ENCODE peak calls at places on chromosomes 16 and 17, in five cellular contexts. D is neural progenitor cell, P is SK-N-SH, N is PC-3, Q is MM.1S. Z is an unnamed sample.

GRCh38 chr17:20156196-20157077 is 147.3 kb downstream of the SPECC1 start:
- DNase-seq in N (peak; percentile 84), P (peak; percentile 76), Q (peak; percentile 50), D (peak; percentile 80), Z (peak; percentile 47)

GRCh38 chr17:42041619-42042018 is 8.8 kb downstream of the C17orf113 start:
- DNase-seq in N (no peak), Q (no peak), D (no peak), P (no peak), Z (no peak)

GRCh38 chr17:57602896-57603295 is 142.2 kb downstream of the CCDC182 start:
- DNase-seq in P (no peak), N (no peak), D (no peak), Q (no peak), Z (no peak)

GRCh38 chr17:29710891-29711418 is 88.2 kb upstream of the CORO6 start:
- DNase-seq in N (peak; percentile 47), Q (no peak), P (peak; percentile 85), D (no peak), Z (peak; percentile 96)

GRCh38 chr17:33469911-33470310 is 176.8 kb upstream of the ASIC2 start:
- DNase-seq in P (no peak), D (no peak), Q (no peak), N (no peak), Z (peak; percentile 94)

GRCh38 chr17:45092932-45093430 is 31.9 kb downstream of the NMT1 start:
- DNase-seq in Q (no peak), D (no peak), N (peak; percentile 98), P (no peak), Z (peak; percentile 100)

GRCh38 chr17:55298111-55298510 is 33.4 kb downstream of the HLF start:
- DNase-seq in Q (no peak), N (no peak), D (no peak), P (no peak), Z (no peak)

GRCh38 chr17:48484850-48485249 is 46.0 kb downstream of the HOXB1 start:
- DNase-seq in P (no peak), D (no peak), Q (no peak), N (peak; percentile 94), Z (peak; percentile 78)

GRCh38 chr17:27846042-27846655 is 45.8 kb upstream of the NOS2 start:
- DNase-seq in Q (no peak), D (no peak), P (no peak), N (no peak), Z (no peak)

GRCh38 chr17:51630101-51630671 is 369.8 kb downstream of the UTP18 start:
- DNase-seq in N (no peak), Q (no peak), P (no peak), D (no peak), Z (no peak)

GRCh38 chr16:69935740-69936139 is 15.4 kb upstream of the CLEC18A start:
- DNase-seq in Q (no peak), N (no peak), D (no peak), P (no peak), Z (no peak)

GRCh38 chr17:59838196-59838911 is 54.4 kb downstream of the TUBD1 start:
- DNase-seq in N (peak; percentile 54), P (no peak), Q (no peak), D (no peak), Z (peak; percentile 52)
- H3F3A ChIP-seq in N (peaks cover 44% of the 10 kb centered on the region), P (peaks cover 68% of the 10 kb centered on the region), Q (no peaks in the 10 kb centered on the region), D (peaks cover 40% of the 10 kb centered on the region), Z (peaks cover 64% of the 10 kb centered on the region)

GRCh38 chr16:67531247-67531646 is 2.6 kb downstream of the RIPOR1 start:
- DNase-seq in P (no peak), D (no peak), N (no peak), Q (no peak), Z (no peak)

GRCh38 chr16:67529639-67530012 is 997 bp downstream of the RIPOR1 start:
- DNase-seq in Q (peak; percentile 42), N (no peak), D (peak; percentile 51), P (peak; percentile 67), Z (peak; percentile 65)

GRCh38 chr16:67528870-67529638 is 425 bp downstream of the RIPOR1 start:
- DNase-seq in P (peak; percentile 83), N (peak; percentile 33), D (peak; percentile 80), Q (no peak), Z (peak; percentile 86)

GRCh38 chr16:67528222-67528869 is at the start of gene RIPOR1:
- DNase-seq in D (peak; percentile 80), Q (peak; percentile 55), P (peak; percentile 94), N (peak; percentile 28), Z (peak; percentile 72)

GRCh38 chr16:67530013-67530939 is 1.6 kb downstream of the RIPOR1 start:
- DNase-seq in P (peak; percentile 89), Q (peak; percentile 53), N (peak; percentile 32), D (peak; percentile 59), Z (peak; percentile 89)
- H3K9ac ChIP-seq in P (peak overlapping the region; percentile 88), Q (peak overlapping the region; percentile 74), N (peak overlapping the region; percentile 84), D (no peak overlapping the region), Z (peak overlapping the region; percentile 94)

GRCh38 chr17:50051606-50052005 is 4.3 kb upstream of the ITGA3 start:
- DNase-seq in N (peak; percentile 71), Q (no peak), D (no peak), P (no peak), Z (peak; percentile 43)

GRCh38 chr17:50050431-50051032 is 5.4 kb upstream of the ITGA3 start:
- DNase-seq in P (no peak), N (no peak), D (no peak), Q (no peak), Z (no peak)

GRCh38 chr17:50052241-50052788 is 3.6 kb upstream of the ITGA3 start:
- DNase-seq in Q (no peak), P (no peak), N (peak; percentile 74), D (no peak), Z (no peak)

GRCh38 chr17:50049636-50050035 is 6.3 kb upstream of the ITGA3 start:
- DNase-seq in D (no peak), Q (no peak), P (no peak), N (no peak), Z (peak; percentile 35)

GRCh38 chr17:50051082-50051576 is 4.8 kb upstream of the ITGA3 start:
- DNase-seq in N (peak; percentile 100), D (no peak), Q (peak; percentile 15), P (no peak), Z (peak; percentile 86)
- H3F3A ChIP-seq in N (peaks cover 21% of the 10 kb centered on the region), D (peaks cover 17% of the 10 kb centered on the region), Q (peaks cover 16% of the 10 kb centered on the region), P (peaks cover 79% of the 10 kb centered on the region), Z (peaks cover 28% of the 10 kb centered on the region)

GRCh38 chr17:80591788-80592187 is 47.1 kb downstream of the RPTOR start:
- DNase-seq in D (no peak), Q (no peak), N (no peak), P (no peak), Z (no peak)

GRCh38 chr17:80593171-80593570 is 48.5 kb downstream of the RPTOR start:
- DNase-seq in D (no peak), N (no peak), P (no peak), Q (no peak), Z (no peak)

GRCh38 chr17:80596760-80597608 is 52.3 kb downstream of the RPTOR start:
- DNase-seq in P (no peak), D (no peak), Q (no peak), N (peak; percentile 78), Z (peak; percentile 47)

GRCh38 chr17:80592243-80592642 is 47.6 kb downstream of the RPTOR start:
- DNase-seq in P (no peak), N (peak; percentile 45), Q (no peak), D (no peak), Z (no peak)

GRCh38 chr17:80594666-80595269 is 50.1 kb downstream of the RPTOR start:
- DNase-seq in N (no peak), P (no peak), D (no peak), Q (no peak), Z (peak; percentile 33)
- H3K9ac ChIP-seq in N (no peak overlapping the region), P (no peak overlapping the region), D (no peak overlapping the region), Q (no peak overlapping the region), Z (no peak overlapping the region)

GRCh38 chr17:65048441-65048840 is 8.1 kb downstream of the GNA13 start:
- DNase-seq in Q (no peak), N (no peak), D (no peak), P (no peak), Z (no peak)

GRCh38 chr17:65047939-65048338 is 8.6 kb downstream of the GNA13 start:
- DNase-seq in Q (peak; percentile 32), N (no peak), D (no peak), P (no peak), Z (no peak)

GRCh38 chr17:65043802-65044201 is 12.7 kb downstream of the GNA13 start:
- DNase-seq in N (no peak), P (no peak), D (no peak), Q (no peak), Z (no peak)

GRCh38 chr17:65049085-65049756 is 7.3 kb downstream of the GNA13 start:
- DNase-seq in Q (peak; percentile 58), P (no peak), N (no peak), D (no peak), Z (no peak)

GRCh38 chr17:65046236-65046635 is 10.3 kb downstream of the GNA13 start:
- DNase-seq in D (no peak), N (no peak), P (no peak), Q (no peak), Z (no peak)
- H3F3A ChIP-seq in D (no peaks in the 10 kb centered on the region), N (no peaks in the 10 kb centered on the region), P (peaks cover 18% of the 10 kb centered on the region), Q (peaks cover 33% of the 10 kb centered on the region), Z (no peaks in the 10 kb centered on the region)

GRCh38 chr17:50204431-50204830 is 3.0 kb upstream of the COL1A1 start:
- DNase-seq in P (no peak), Q (no peak), D (no peak), N (no peak), Z (no peak)
- H3K9ac ChIP-seq in P (peak overlapping the region; percentile 57), Q (no peak overlapping the region), D (no peak overlapping the region), N (no peak overlapping the region), Z (peak overlapping the region; percentile 100)

GRCh38 chr17:39781814-39782213 is 44.1 kb downstream of the GRB7 start:
- DNase-seq in P (no peak), Q (no peak), D (no peak), N (no peak), Z (no peak)
- H3F3A ChIP-seq in P (no peaks in the 10 kb centered on the region), Q (peaks cover 56% of the 10 kb centered on the region), D (no peaks in the 10 kb centered on the region), N (no peaks in the 10 kb centered on the region), Z (no peaks in the 10 kb centered on the region)

GRCh38 chr17:61017317-61018001 is 339.8 kb downstream of the BCAS3 start:
- DNase-seq in P (no peak), Q (no peak), D (no peak), N (no peak), Z (no peak)
- H3K9ac ChIP-seq in P (peak overlapping the region; percentile 19), Q (no peak overlapping the region), D (no peak overlapping the region), N (no peak overlapping the region), Z (no peak overlapping the region)

GRCh38 chr16:18799500-18799899 is 1.8 kb downstream of the ARL6IP1 start:
- DNase-seq in D (no peak), Q (no peak), N (no peak), P (no peak), Z (no peak)
- H3F3A ChIP-seq in D (peaks cover 48% of the 10 kb centered on the region), Q (peaks cover 19% of the 10 kb centered on the region), N (no peaks in the 10 kb centered on the region), P (peaks cover 33% of the 10 kb centered on the region), Z (peaks cover 23% of the 10 kb centered on the region)